ENCODE peak calls at places on chromosomes 7 and 10, in four cellular contexts. V is prostate gland, Z is PC-3, C is lung. Y is an unnamed sample. For H3K4me1, the result is how much of the 10 kb centered on the place peaks cover.

GRCh38 chr10:63929826-63930467 is 408.7 kb downstream of the REEP3 start:
- DNase-seq in V (peak), Z (peak), C (no peak), Y (no peak)

GRCh38 chr7:86914468-86915054 is 144.9 kb downstream of the ELAPOR2 start:
- DNase-seq in V (no peak), Z (peak), C (no peak), Y (no peak)

GRCh38 chr7:91916068-91916440 is 24.6 kb upstream of the AKAP9 start:
- DNase-seq in V (no peak), Z (no peak), C (no peak), Y (no peak)

GRCh38 chr7:101740981-101741725 is 76.3 kb upstream of the CUX1 start:
- DNase-seq in V (no peak), Z (peak), C (no peak), Y (no peak)

GRCh38 chr7:13829914-13830603 is 159.4 kb downstream of the ETV1 start:
- DNase-seq in V (no peak), Z (peak), C (no peak), Y (no peak)

GRCh38 chr10:127945335-127945734 is 38.4 kb downstream of the PTPRE start:
- DNase-seq in V (peak), Z (peak), C (peak), Y (peak)

GRCh38 chr10:69901623-69902505 is 100.2 kb downstream of the COL13A1 start:
- DNase-seq in V (peak), Z (peak), C (peak), Y (peak)

GRCh38 chr7:2757361-2757903 is 69.4 kb downstream of the AMZ1 start:
- DNase-seq in V (peak), Z (peak), C (no peak), Y (no peak)

GRCh38 chr7:82405291-82405690 is 38.3 kb downstream of the CACNA2D1 start:
- DNase-seq in V (no peak), Z (no peak), C (no peak), Y (no peak)

GRCh38 chr10:126777726-126778125 is 107.2 kb upstream of the C10orf90 start:
- DNase-seq in V (no peak), Z (no peak), C (no peak), Y (no peak)

GRCh38 chr7:44276571-44277101 is 48.8 kb downstream of the CAMK2B start:
- DNase-seq in V (no peak), Z (no peak), C (no peak), Y (no peak)

GRCh38 chr7:50393547-50394252 is 56.5 kb downstream of the FIGNL1 start:
- DNase-seq in V (no peak), Z (no peak), C (no peak), Y (no peak)

GRCh38 chr7:128352636-128353035 is 8.9 kb downstream of the PRRT4 start:
- DNase-seq in V (no peak), Z (no peak), C (no peak), Y (no peak)

GRCh38 chr7:104906032-104906431 is 108.0 kb upstream of the KMT2E start:
- DNase-seq in V (no peak), Z (no peak), C (no peak), Y (no peak)

GRCh38 chr7:55977831-55978230 is 13.4 kb downstream of the NIPSNAP2 start:
- DNase-seq in V (no peak), Z (peak), C (no peak), Y (no peak)

GRCh38 chr7:104553074-104553473 is 224.7 kb downstream of the LHFPL3 start:
- DNase-seq in V (no peak), Z (no peak), C (no peak), Y (no peak)

GRCh38 chr7:95843286-95843685 is 70.9 kb downstream of the DYNC1I1 start:
- DNase-seq in V (no peak), Z (peak), C (no peak), Y (no peak)

GRCh38 chr10:73262105-73262730 is 9.8 kb upstream of the MRPS16 start:
- DNase-seq in V (no peak), Z (peak), C (no peak), Y (no peak)

DNA sequence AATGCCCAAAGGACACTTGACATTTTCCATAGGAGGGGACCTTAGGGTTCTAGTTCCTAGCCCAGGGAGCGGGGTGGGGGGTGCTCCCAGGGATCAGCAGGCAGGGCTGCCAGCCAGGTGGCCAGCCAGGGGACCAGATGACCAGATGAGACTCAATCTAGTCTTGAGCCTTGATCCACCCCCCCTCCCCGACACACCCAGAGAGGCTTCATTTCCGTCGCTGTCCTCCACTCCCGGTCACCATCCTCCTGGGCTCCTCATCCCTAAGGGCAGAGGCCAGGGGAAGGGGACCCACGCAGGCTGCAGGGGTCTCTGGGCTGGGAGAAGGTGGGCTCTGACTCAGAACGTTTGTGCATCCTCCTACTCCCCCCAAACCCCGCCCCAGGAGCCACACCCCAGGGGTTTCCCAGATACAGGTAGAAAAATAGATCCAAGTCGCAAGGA is 1.0 kb downstream of the STX1A start:
- DNase-seq in V (no peak), Z (peak), C (no peak), Y (no peak)
- H3K4me3 ChIP-seq in V (peak), Z (peak), C (peak), Y (no peak)

GRCh38 chr10:121077331-121077730 is 226.2 kb downstream of the WDR11 start:
- DNase-seq in V (no peak), Z (no peak), C (peak), Y (no peak)
- H3K4me1 ChIP-seq in V (under half), Z (under half), C (under half), Y (under half)

GRCh38 chr7:26346611-26347200 is 55.0 kb downstream of the SNX10 start:
- DNase-seq in V (peak), Z (peak), C (no peak), Y (no peak)

GRCh38 chr7:26348987-26349809 is 57.5 kb downstream of the SNX10 start:
- DNase-seq in V (no peak), Z (peak), C (no peak), Y (no peak)

GRCh38 chr7:26345837-26346236 is 54.2 kb downstream of the SNX10 start:
- DNase-seq in V (no peak), Z (no peak), C (no peak), Y (no peak)

GRCh38 chr7:26345202-26345601 is 53.5 kb downstream of the SNX10 start:
- DNase-seq in V (no peak), Z (no peak), C (no peak), Y (no peak)

DNA sequence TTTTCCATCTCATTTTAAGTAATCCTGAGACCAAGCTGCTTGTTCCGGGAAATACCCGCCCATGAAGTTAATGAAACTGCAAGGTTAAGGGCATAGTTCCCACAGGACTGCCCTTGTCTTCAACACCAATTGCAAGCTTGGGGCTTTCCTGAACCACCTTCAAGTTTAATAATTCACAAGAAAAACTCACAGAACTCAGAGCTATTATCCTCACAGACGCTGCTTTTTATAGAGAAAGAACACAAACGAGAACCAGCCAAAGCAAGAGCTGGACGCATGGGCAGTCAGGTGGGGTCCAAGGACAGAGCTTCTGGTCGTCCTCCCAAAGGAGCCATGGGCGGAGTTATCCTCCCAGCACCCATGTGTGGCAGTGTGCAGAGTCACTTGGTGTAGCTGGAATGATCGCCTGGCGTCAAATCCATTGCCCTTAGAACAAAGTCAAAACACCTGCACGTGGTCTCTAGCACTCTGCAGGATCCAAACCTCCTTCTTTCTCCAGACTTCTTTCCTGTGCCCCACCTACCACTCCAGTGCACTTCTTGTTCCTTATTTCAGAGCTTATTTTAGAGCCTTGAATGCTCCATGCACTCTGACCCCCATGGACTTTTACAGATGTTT is 56.7 kb downstream of the SNX10 start:
- DNase-seq in V (no peak), Z (no peak), C (no peak), Y (peak)
- H3K27ac ChIP-seq in V (no peak), Z (no peak), C (no peak), Y (no peak)

GRCh38 chr10:72083234-72084093 is 4.9 kb downstream of the SPOCK2 start:
- DNase-seq in V (no peak), Z (no peak), C (no peak), Y (no peak)

GRCh38 chr10:72085166-72085565 is 3.2 kb downstream of the SPOCK2 start:
- DNase-seq in V (no peak), Z (no peak), C (no peak), Y (no peak)

GRCh38 chr10:72081772-72082590 is 6.4 kb downstream of the SPOCK2 start:
- DNase-seq in V (peak), Z (peak), C (peak), Y (peak)

GRCh38 chr10:72085864-72086465 is 2.4 kb downstream of the SPOCK2 start:
- DNase-seq in V (no peak), Z (no peak), C (no peak), Y (no peak)

GRCh38 chr10:72084094-72084459 is 4.3 kb downstream of the SPOCK2 start:
- DNase-seq in V (no peak), Z (no peak), C (no peak), Y (no peak)
- H3K4me3 ChIP-seq in V (no peak), Z (no peak), C (no peak), Y (no peak)

GRCh38 chr10:113961261-113961938 is 82.3 kb upstream of the ADRB1 start:
- DNase-seq in V (no peak), Z (no peak), C (no peak), Y (peak)
- H3K4me1 ChIP-seq in V (under half), Z (under half), C (under half), Y (under half)

Y was measured in small intestine.